ENCODE peak calls at places on chromosome 14, in seven cellular contexts. I is activated CD8-positive, alpha-beta T cell treated with anti-CD3 and anti-CD28 coated beads for 36 hours; R is kidney; C is thyroid gland; T is fibroblast of mammary gland; D is heart left ventricle; U is body of pancreas. J is an unnamed sample.
A peak's percentile ranks its signal among the peaks of the same experiment; 100 is the strongest.

GRCh38 chr14:50533806-50534205 is 1.4 kb upstream of the MAP4K5 start:
- DNase-seq in U (no peak), R (no peak), C (no peak), I (no peak), T (no peak), D (no peak), J (no peak)

GRCh38 chr14:78154827-78155226 is 15.3 kb upstream of the NRXN3 start:
- DNase-seq in C (no peak), U (no peak), I (no peak), T (no peak), R (no peak), D (no peak), J (no peak)

GRCh38 chr14:64702493-64703392 is 1.5 kb upstream of the PLEKHG3 start:
- DNase-seq in U (peak; percentile 74), I (no peak), D (peak; percentile 24), C (peak; percentile 94), T (no peak), R (peak; percentile 93), J (no peak)

GRCh38 chr14:65791551-65791981 is 379.0 kb downstream of the FUT8 start:
- DNase-seq in R (no peak), T (peak; percentile 35), I (peak; percentile 38), D (no peak), C (no peak), U (no peak), J (peak; percentile 33)

GRCh38 chr14:64363265-64363840 is 24.8 kb upstream of the MTHFD1 start:
- DNase-seq in U (no peak), I (no peak), R (no peak), T (peak; percentile 54), D (no peak), C (no peak), J (no peak)

GRCh38 chr14:25882899-25883298 is 714.9 kb downstream of the NOVA1 start:
- DNase-seq in U (no peak), C (no peak), T (no peak), R (no peak), D (no peak), I (no peak), J (no peak)

GRCh38 chr14:92651106-92651792 is 97.2 kb downstream of the LGMN start:
- DNase-seq in I (peak; percentile 94), R (peak; percentile 74), C (no peak), D (peak; percentile 63), T (peak; percentile 75), U (no peak), J (peak; percentile 88)

GRCh38 chr14:92217956-92218355 is 96.2 kb downstream of the CPSF2 start:
- DNase-seq in C (no peak), T (peak; percentile 57), R (no peak), D (no peak), I (no peak), U (no peak), J (no peak)

GRCh38 chr14:31505411-31505810 is 17.6 kb upstream of the GPR33 start:
- DNase-seq in U (no peak), T (peak; percentile 30), R (no peak), D (no peak), I (no peak), C (no peak), J (no peak)

GRCh38 chr14:105366386-105367074 is 31.8 kb upstream of the TEX22 start:
- DNase-seq in D (no peak), C (no peak), U (no peak), T (no peak), R (no peak), I (no peak), J (no peak)

GRCh38 chr14:37650356-37651037 is 55.1 kb downstream of the TTC6 start:
- DNase-seq in D (no peak), C (no peak), T (no peak), R (no peak), I (no peak), U (no peak), J (no peak)

GRCh38 chr14:58832010-58832409 is 194.2 kb downstream of the DACT1 start:
- DNase-seq in U (no peak), T (no peak), I (no peak), R (no peak), D (no peak), C (no peak), J (no peak)

GRCh38 chr14:101595887-101596721 is 34.8 kb downstream of the DIO3 start:
- DNase-seq in U (no peak), R (no peak), C (no peak), T (no peak), D (no peak), I (peak; percentile 66), J (no peak)

GRCh38 chr14:101235042-101235871 is 326.0 kb upstream of the DIO3 start:
- DNase-seq in C (peak; percentile 61), R (peak; percentile 80), U (peak; percentile 71), I (peak; percentile 64), T (peak; percentile 34), D (no peak), J (peak; percentile 48)

GRCh38 chr14:50521912-50522341 is 10.4 kb downstream of the MAP4K5 start:
- DNase-seq in D (no peak), T (peak; percentile 41), C (no peak), I (peak; percentile 23), U (no peak), R (no peak), J (peak; percentile 45)

GRCh38 chr14:34465069-34465859 is 3.2 kb upstream of the SPTSSA start:
- DNase-seq in R (no peak), T (peak; percentile 55), D (no peak), U (no peak), C (no peak), I (no peak), J (no peak)

GRCh38 chr14:99910337-99911268 is 117.4 kb downstream of the EML1 start:
- DNase-seq in C (no peak), R (no peak), U (no peak), I (no peak), D (no peak), T (peak; percentile 90), J (no peak)

GRCh38 chr14:98926151-98926550 is 345.8 kb downstream of the BCL11B start:
- DNase-seq in R (no peak), D (no peak), I (peak; percentile 44), C (no peak), U (no peak), T (no peak), J (no peak)

GRCh38 chr14:74085047-74085637 is 386 bp downstream of the LIN52 start:
- DNase-seq in C (no peak), D (no peak), I (peak; percentile 46), R (no peak), T (peak; percentile 51), U (no peak), J (peak; percentile 12)

GRCh38 chr14:74085828-74086227 is 1.1 kb downstream of the LIN52 start:
- DNase-seq in D (no peak), T (no peak), C (no peak), U (no peak), R (no peak), I (no peak), J (peak; percentile 58)

GRCh38 chr14:74083161-74083560 is 1.1 kb downstream of the ALDH6A1 start:
- DNase-seq in U (no peak), D (no peak), R (no peak), C (no peak), I (no peak), T (no peak), J (no peak)

GRCh38 chr14:74083784-74084276 is 423 bp downstream of the ALDH6A1 start:
- DNase-seq in U (no peak), I (no peak), C (no peak), D (no peak), T (no peak), R (no peak), J (no peak)

GRCh38 chr14:74084277-74085046 is at the start of the genes ALDH6A1 and LIN52:
- DNase-seq in U (peak; percentile 100), I (peak; percentile 100), C (peak; percentile 99), T (peak; percentile 100), R (peak; percentile 100), D (peak; percentile 99), J (peak; percentile 99)
- TF ChIP-seq CTCF in U (no peak), I (no peak), C (no peak), T (no peak), R (no peak), D (no peak), J (peak; percentile 8)

DNA sequence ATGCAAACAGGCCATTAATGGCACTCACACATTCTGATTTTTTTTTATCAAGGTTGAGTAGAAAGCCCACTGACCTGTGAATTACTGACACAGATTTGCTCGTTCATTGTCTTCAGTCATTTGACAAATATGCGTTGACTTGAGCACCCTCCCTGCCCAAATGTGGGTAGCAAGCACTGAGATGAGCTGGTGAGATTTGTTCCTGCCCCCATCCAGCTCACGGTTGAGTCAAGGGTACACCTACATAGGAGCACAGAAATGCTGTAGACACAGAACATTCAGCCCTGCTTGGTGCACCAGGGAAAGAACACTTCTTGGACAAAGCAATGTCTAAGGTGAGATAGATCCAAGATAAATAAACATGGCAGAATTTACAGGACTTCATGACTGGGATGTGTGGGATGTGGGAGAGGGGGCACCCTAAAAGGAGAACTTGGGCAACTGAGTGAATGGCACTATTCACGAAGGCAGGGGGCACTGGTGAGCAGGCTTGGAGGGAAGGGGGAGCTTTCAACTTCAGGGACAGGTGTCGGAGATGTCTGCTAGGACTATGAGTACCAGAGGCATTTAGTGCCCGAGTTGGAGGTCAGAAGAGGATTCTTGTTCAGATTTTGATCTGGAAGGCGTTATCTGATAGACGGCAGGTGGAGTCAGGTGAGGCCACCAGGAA is 213.4 kb downstream of the VRK1 start:
- DNase-seq in C (no peak), U (no peak), D (no peak), R (no peak), I (peak; percentile 6), T (no peak), J (no peak)
- TF ChIP-seq CTCF in C (no peak), U (no peak), D (no peak), R (no peak), I (no peak), T (no peak), J (no peak)

GRCh38 chr14:29926701-29927595 is 699 bp downstream of the PRKD1 start:
- DNase-seq in I (no peak), C (peak; percentile 72), T (peak; percentile 38), R (peak; percentile 88), U (peak; percentile 69), D (peak; percentile 59), J (peak; percentile 8)
- TF ChIP-seq CTCF in I (no peak), C (peak; percentile 36), T (no peak), R (peak; percentile 20), U (no peak), D (peak; percentile 4), J (peak; percentile 9)

GRCh38 chr14:76091036-76091435 is 60.7 kb upstream of the GPATCH2L start:
- DNase-seq in R (no peak), D (peak; percentile 57), I (no peak), U (peak; percentile 12), T (peak; percentile 36), C (no peak), J (peak; percentile 53)
- TF ChIP-seq CTCF in R (peak; percentile 26), D (no peak), I (no peak), U (no peak), T (peak; percentile 35), C (no peak), J (peak; percentile 31)

GRCh38 chr14:60632777-60633176 is 16.5 kb downstream of the SIX1 start:
- DNase-seq in D (no peak), R (no peak), T (no peak), U (no peak), C (no peak), I (no peak), J (no peak)
- TF ChIP-seq CTCF in D (no peak), R (no peak), T (no peak), U (no peak), C (no peak), I (no peak), J (no peak)

GRCh38 chr14:102805454-102805891 is 28.2 kb downstream of the TRAF3 start:
- DNase-seq in T (peak; percentile 51), C (no peak), U (no peak), D (no peak), R (no peak), I (peak; percentile 71), J (peak; percentile 48)
- TF ChIP-seq CTCF in T (no peak), C (no peak), U (no peak), D (no peak), R (no peak), I (no peak), J (no peak)